ENCODE peak calls at places on chromosomes 3 and 15, in six cellular contexts. T is epithelial cell of proximal tubule; F is activated CD4-positive, alpha-beta T cell treated with anti-CD3 and anti-CD28 coated beads, Interleukin-2, amount 10 ng/mL, durations not matched to agents 7 days and 5 days; V is omental fat pad; O is EH; G is GM19239. C is an unnamed sample.

GRCh38 chr15:39054128-39054732 is 489.6 kb upstream of the RASGRP1 start:
- DNase-seq in F (no peak), G (no peak), V (no peak), T (no peak), O (no peak), C (no peak)

GRCh38 chr15:100192092-100192695 is 149.6 kb downstream of the ADAMTS17 start:
- DNase-seq in T (no peak), G (no peak), F (no peak), O (no peak), V (no peak), C (no peak)

GRCh38 chr15:72445426-72445825 is 28.7 kb upstream of the ARIH1 start:
- DNase-seq in V (no peak), T (no peak), O (no peak), G (no peak), F (no peak), C (no peak)

GRCh38 chr3:12869025-12869695 is 27.8 kb upstream of the RPL32 start:
- DNase-seq in V (peak; percentile 28), F (peak; percentile 20), G (peak; percentile 67), T (no peak), O (peak; percentile 11), C (no peak)

GRCh38 chr3:32297366-32297765 is 58.9 kb downstream of the CMTM8 start:
- DNase-seq in O (no peak), F (peak; percentile 31), T (no peak), G (no peak), V (no peak), C (no peak)

GRCh38 chr3:79922633-79923032 is 154.8 kb upstream of the ROBO1 start:
- DNase-seq in V (no peak), G (no peak), F (no peak), T (no peak), O (no peak), C (no peak)

GRCh38 chr3:72376917-72377710 is 471.1 kb downstream of the SHQ1 start:
- DNase-seq in V (no peak), T (no peak), G (no peak), O (no peak), F (no peak), C (peak; percentile 41)

GRCh38 chr15:99014803-99015676 is 7.4 kb upstream of the PGPEP1L start:
- DNase-seq in O (peak; percentile 75), T (no peak), G (peak; percentile 59), V (peak; percentile 34), F (peak; percentile 54), C (peak; percentile 66)

GRCh38 chr15:68311859-68312557 is 34.5 kb downstream of the FEM1B start:
- DNase-seq in F (no peak), T (no peak), O (no peak), V (no peak), G (no peak), C (no peak)

GRCh38 chr3:10526366-10526765 is 21.0 kb upstream of the ATP2B2 start:
- DNase-seq in G (no peak), V (no peak), T (no peak), O (no peak), F (no peak), C (no peak)

GRCh38 chr15:74245342-74245931 is 9.3 kb downstream of the CCDC33 start:
- DNase-seq in G (no peak), T (no peak), F (peak; percentile 25), V (no peak), O (no peak), C (no peak)

GRCh38 chr3:30135190-30135589 is 471.2 kb upstream of the TGFBR2 start:
- DNase-seq in T (no peak), G (no peak), V (no peak), F (no peak), O (no peak), C (no peak)

GRCh38 chr15:74281147-74282133 is 45.3 kb downstream of the CCDC33 start:
- DNase-seq in V (no peak), O (no peak), F (no peak), G (no peak), T (no peak), C (no peak)

GRCh38 chr3:24367681-24368264 is 126.9 kb downstream of the THRB start:
- DNase-seq in V (no peak), F (no peak), O (no peak), T (no peak), G (no peak), C (no peak)

GRCh38 chr15:95162967-95163531 is 931.7 kb downstream of the MCTP2 start:
- DNase-seq in O (peak; percentile 85), F (no peak), T (peak; percentile 40), G (no peak), V (no peak), C (peak; percentile 91)

GRCh38 chr3:55875137-55875536 is 388.0 kb upstream of the WNT5A start:
- DNase-seq in F (no peak), T (no peak), G (no peak), O (no peak), V (no peak), C (no peak)

GRCh38 chr15:66027268-66027806 is 158.0 kb downstream of the RAB11A start:
- DNase-seq in G (no peak), O (peak; percentile 9), T (peak; percentile 52), V (no peak), F (no peak), C (no peak)

GRCh38 chr15:74723754-74724334 is 1.5 kb downstream of the CYP1A1 start:
- DNase-seq in V (no peak), G (no peak), T (peak; percentile 29), O (peak; percentile 66), F (no peak), C (peak; percentile 54)

GRCh38 chr3:101827211-101828174 is 21.8 kb upstream of the NFKBIZ start:
- DNase-seq in T (no peak), F (peak; percentile 85), V (peak; percentile 78), G (peak; percentile 33), O (peak; percentile 84), C (peak; percentile 81)

GRCh38 chr15:50860824-50861223 is 47.7 kb upstream of the AP4E1 start:
- DNase-seq in O (no peak), F (no peak), G (no peak), V (no peak), T (no peak), C (no peak)

GRCh38 chr3:56122911-56123310 is 345.4 kb downstream of the ERC2 start:
- DNase-seq in V (no peak), G (no peak), T (no peak), O (no peak), F (no peak), C (no peak)

GRCh38 chr3:152315623-152316022 is 46.9 kb downstream of the MBNL1 start:
- DNase-seq in V (no peak), O (no peak), G (no peak), T (no peak), F (no peak), C (no peak)

GRCh38 chr15:78840661-78841060 is 29.4 kb upstream of the ADAMTS7 start:
- DNase-seq in V (no peak), T (no peak), G (no peak), F (no peak), O (peak; percentile 60), C (no peak)

GRCh38 chr15:33101036-33101435 is 93.5 kb downstream of the FMN1 start:
- DNase-seq in O (no peak), T (no peak), G (no peak), V (no peak), F (no peak), C (no peak)

GRCh38 chr3:170164720-170165119 is 16.8 kb downstream of the PHC3 start:
- DNase-seq in G (no peak), V (no peak), T (no peak), O (no peak), F (no peak), C (no peak)

GRCh38 chr15:31228980-31229826 is 97.4 kb upstream of the KLF13 start:
- DNase-seq in O (no peak), F (no peak), G (peak; percentile 75), T (no peak), V (no peak), C (no peak)

GRCh38 chr3:10950476-10951294 is 41.9 kb upstream of the SLC6A1 start:
- DNase-seq in V (no peak), O (peak; percentile 61), G (peak; percentile 17), T (no peak), F (no peak), C (peak; percentile 58)

GRCh38 chr3:127665586-127665985 is 7.2 kb upstream of the ABTB1 start:
- DNase-seq in G (no peak), O (peak; percentile 71), F (no peak), V (no peak), T (no peak), C (no peak)

GRCh38 chr3:60301142-60301541 is 950.1 kb downstream of the FHIT start:
- DNase-seq in V (no peak), F (no peak), O (peak; percentile 1), G (no peak), T (no peak), C (peak; percentile 52)

GRCh38 chr3:195260286-195260905 is 10.6 kb downstream of the XXYLT1 start:
- DNase-seq in T (no peak), O (peak; percentile 35), F (peak; percentile 38), V (no peak), G (no peak), C (no peak)

GRCh38 chr3:8856721-8857120 is 87.3 kb upstream of the OXTR start:
- DNase-seq in F (no peak), V (no peak), G (no peak), O (peak; percentile 92), T (no peak), C (peak; percentile 69)